ENCODE peak calls at places on chromosomes 5 and 9, in eight cellular contexts. V, X, I, M, S, K, H and A are unnamed samples.

GRCh38 chr9:120924698-120925534 is 1.7 kb downstream of the TRAF1 start:
- DNase-seq in I (no peak), X (no peak), M (no peak), V (no peak), H (no peak), S (peak), K (no peak), A (no peak)

GRCh38 chr5:51380603-51381207 is 2.5 kb upstream of the ISL1 start:
- DNase-seq in S (peak), X (no peak), V (no peak), K (no peak), H (no peak), M (no peak), I (no peak), A (peak)

GRCh38 chr5:169344629-169345028 is 43.7 kb upstream of the SLIT3 start:
- DNase-seq in I (no peak), X (no peak), H (no peak), S (no peak), M (no peak), V (no peak), K (no peak), A (no peak)

GRCh38 chr5:115639377-115639776 is 13.5 kb upstream of the TMED7 start:
- DNase-seq in M (no peak), I (no peak), K (no peak), S (no peak), X (no peak), V (no peak), H (no peak), A (no peak)

GRCh38 chr5:159105318-159106053 is 5.8 kb upstream of the EBF1 start:
- DNase-seq in I (no peak), V (no peak), M (no peak), K (no peak), X (no peak), S (no peak), H (no peak), A (peak)

GRCh38 chr5:94240616-94241287 is 377.7 kb downstream of the KIAA0825 start:
- DNase-seq in V (no peak), H (no peak), K (peak), X (no peak), S (no peak), M (no peak), I (no peak), A (no peak)

GRCh38 chr9:14907360-14907685 is 2.9 kb downstream of the FREM1 start:
- DNase-seq in I (no peak), X (no peak), V (no peak), K (no peak), M (no peak), S (no peak), H (no peak), A (no peak)

GRCh38 chr9:96486351-96487029 is 36.5 kb downstream of the HABP4 start:
- DNase-seq in S (no peak), V (peak), X (no peak), K (peak), I (no peak), M (no peak), H (no peak), A (no peak)

GRCh38 chr9:76697110-76697509 is 67.1 kb upstream of the PCA3 start:
- DNase-seq in X (no peak), K (no peak), M (no peak), V (no peak), S (no peak), I (no peak), H (no peak), A (no peak)

GRCh38 chr5:142915840-142916424 is 145.8 kb downstream of the ARHGAP26 start:
- DNase-seq in K (peak), H (no peak), V (peak), X (no peak), M (no peak), S (peak), I (peak), A (peak)

GRCh38 chr9:37918665-37919165 is 14.8 kb upstream of the SLC25A51 start:
- DNase-seq in X (no peak), I (no peak), H (no peak), M (no peak), K (no peak), S (no peak), V (no peak), A (no peak)

GRCh38 chr5:172772112-172772906 is 1.3 kb upstream of the DUSP1 start:
- DNase-seq in V (peak), S (peak), X (peak), K (peak), M (peak), I (peak), H (peak), A (peak)